ENCODE peak calls at places on chromosomes 7 and 10, in nine cellular contexts. V is fibroblast of the aortic adventitia; G is AG20443; R is tibial artery; D is progenitor cell of endocrine pancreas; A is NCI-H187; W is gastrocnemius medialis; E is activated T-helper 1 cell treated with anti-CD3 and anti-CD28 coated beads, Interleukin-2, amount 50 U/mL, for 16 hours; X is AG08395. T is an unnamed sample.

GRCh38 chr10:123939591-123939990 is 48.0 kb upstream of the CPXM2 start:
- DNase-seq in V (no peak), G (no peak), R (no peak), D (no peak), A (no peak), W (no peak), E (no peak), X (no peak), T (no peak)

GRCh38 chr10:310371-310770 is 175.1 kb downstream of the ZMYND11 start:
- DNase-seq in V (peak; percentile 9), G (no peak), R (no peak), D (no peak), A (no peak), W (no peak), E (no peak), X (no peak), T (no peak)

GRCh38 chr7:26681819-26682418 is 182.5 kb downstream of the SKAP2 start:
- DNase-seq in V (peak; percentile 39), G (peak; percentile 32), R (no peak), D (no peak), A (no peak), W (no peak), E (no peak), X (peak; percentile 34), T (peak; percentile 53)

GRCh38 chr7:36526720-36527548 is 137.3 kb downstream of the ANLN start:
- DNase-seq in V (peak; percentile 55), G (peak; percentile 55), R (no peak), D (no peak), A (no peak), W (no peak), E (no peak), X (peak; percentile 61), T (peak; percentile 64)

GRCh38 chr10:71666607-71667373 is 52.8 kb downstream of the C10orf105 start:
- DNase-seq in V (no peak), G (no peak), R (no peak), D (peak; percentile 30), A (no peak), W (no peak), E (no peak), X (no peak), T (no peak)

GRCh38 chr10:59283456-59284082 is 78.8 kb downstream of the FAM13C start:
- DNase-seq in V (no peak), G (no peak), R (no peak), D (no peak), A (peak; percentile 12), W (peak; percentile 71), E (no peak), X (no peak), T (no peak)

GRCh38 chr10:74987339-74988054 is 124.0 kb upstream of the SAMD8 start:
- DNase-seq in V (peak; percentile 76), G (peak; percentile 38), R (no peak), D (no peak), A (no peak), W (no peak), E (no peak), X (no peak), T (no peak)

GRCh38 chr7:136234040-136234439 is 256.9 kb upstream of the MTPN start:
- DNase-seq in V (no peak), G (no peak), R (no peak), D (no peak), A (no peak), W (no peak), E (no peak), X (no peak), T (peak; percentile 13)

GRCh38 chr10:79333513-79333912 is 13.8 kb upstream of the PPIF start:
- DNase-seq in V (peak; percentile 66), G (no peak), R (no peak), D (no peak), A (no peak), W (no peak), E (no peak), X (no peak), T (peak; percentile 63)

GRCh38 chr10:71868192-71868697 is 17.2 kb upstream of the PSAP start:
- DNase-seq in V (peak; percentile 68), G (peak; percentile 68), R (peak; percentile 75), D (no peak), A (no peak), W (peak; percentile 92), E (no peak), X (peak; percentile 76), T (peak; percentile 85)

GRCh38 chr7:155590215-155591023 is 44.1 kb upstream of the CNPY1 start:
- DNase-seq in V (peak; percentile 34), G (peak; percentile 33), R (no peak), D (no peak), A (peak; percentile 53), W (no peak), E (no peak), X (no peak), T (peak; percentile 6)

GRCh38 chr7:115047968-115048720 is 126.2 kb downstream of the MDFIC start:
- DNase-seq in V (peak; percentile 44), G (peak; percentile 39), R (no peak), D (no peak), A (no peak), W (no peak), E (no peak), X (peak; percentile 27), T (peak; percentile 28)

GRCh38 chr7:2018786-2019692 is 213.7 kb downstream of the MAD1L1 start:
- DNase-seq in V (peak; percentile 88), G (peak; percentile 94), R (peak; percentile 58), D (no peak), A (no peak), W (peak; percentile 12), E (no peak), X (peak; percentile 93), T (peak; percentile 86)

GRCh38 chr7:155846936-155847335 is 34.7 kb upstream of the SHH start:
- DNase-seq in V (no peak), G (no peak), R (no peak), D (no peak), A (no peak), W (no peak), E (no peak), X (no peak), T (no peak)

GRCh38 chr7:1842321-1843221 is 172.5 kb downstream of the ELFN1 start:
- DNase-seq in V (no peak), G (no peak), R (no peak), D (no peak), A (no peak), W (peak; percentile 12), E (no peak), X (peak; percentile 41), T (no peak)

GRCh38 chr7:31664890-31665289 is 22.1 kb upstream of the PPP1R17 start:
- DNase-seq in V (no peak), G (no peak), R (no peak), D (no peak), A (no peak), W (no peak), E (no peak), X (no peak), T (no peak)

GRCh38 chr7:146176790-146177189 is 60.2 kb downstream of the CNTNAP2 start:
- DNase-seq in V (no peak), G (no peak), R (no peak), D (no peak), A (no peak), W (no peak), E (no peak), X (no peak), T (no peak)

GRCh38 chr7:101953248-101953819 is 135.9 kb downstream of the CUX1 start:
- DNase-seq in V (peak; percentile 98), G (peak; percentile 41), R (no peak), D (no peak), A (no peak), W (peak; percentile 86), E (no peak), X (peak; percentile 32), T (peak; percentile 82)

GRCh38 chr10:59682986-59683937 is 26.4 kb downstream of the SLC16A9 start:
- DNase-seq in V (peak; percentile 14), G (no peak), R (no peak), D (no peak), A (no peak), W (no peak), E (no peak), X (no peak), T (no peak)

GRCh38 chr10:108632044-108632443 is 1291.3 kb downstream of the XPNPEP1 start:
- DNase-seq in V (no peak), G (no peak), R (no peak), D (no peak), A (no peak), W (no peak), E (no peak), X (no peak), T (no peak)

GRCh38 chr10:21166557-21167287 is 269.6 kb upstream of the NEBL start:
- DNase-seq in V (no peak), G (no peak), R (no peak), D (no peak), A (no peak), W (no peak), E (no peak), X (no peak), T (no peak)

GRCh38 chr7:26292768-26293560 is 1.3 kb downstream of the SNX10 start:
- DNase-seq in V (no peak), G (no peak), R (no peak), D (no peak), A (no peak), W (no peak), E (no peak), X (no peak), T (no peak)

GRCh38 chr10:86311900-86312299 is 54.7 kb downstream of the GRID1 start:
- DNase-seq in V (no peak), G (no peak), R (no peak), D (no peak), A (no peak), W (no peak), E (no peak), X (no peak), T (no peak)

GRCh38 chr10:96511044-96511945 is 2.4 kb downstream of the TLL2 start:
- DNase-seq in V (peak; percentile 10), G (peak; percentile 38), R (no peak), D (peak; percentile 34), A (no peak), W (no peak), E (no peak), X (peak; percentile 29), T (peak; percentile 26)

GRCh38 chr7:2785071-2785500 is 59.0 kb downstream of the GNA12 start:
- DNase-seq in V (peak; percentile 69), G (no peak), R (no peak), D (no peak), A (no peak), W (no peak), E (no peak), X (peak; percentile 20), T (peak; percentile 87)

GRCh38 chr7:111076205-111076604 is 14.7 kb upstream of the LRRN3 start:
- DNase-seq in V (peak; percentile 67), G (peak; percentile 44), R (no peak), D (no peak), A (no peak), W (no peak), E (no peak), X (peak; percentile 75), T (peak; percentile 86)

GRCh38 chr7:1943933-1944618 is 274.0 kb downstream of the ELFN1 start:
- DNase-seq in V (no peak), G (no peak), R (no peak), D (no peak), A (no peak), W (no peak), E (no peak), X (no peak), T (no peak)

GRCh38 chr7:138350701-138351357 is 109.2 kb upstream of the TRIM24 start:
- DNase-seq in V (no peak), G (no peak), R (no peak), D (no peak), A (no peak), W (no peak), E (no peak), X (no peak), T (no peak)

GRCh38 chr10:131825150-131825907 is 75.5 kb upstream of the PPP2R2D start:
- DNase-seq in V (no peak), G (no peak), R (no peak), D (no peak), A (no peak), W (peak; percentile 1), E (no peak), X (no peak), T (peak; percentile 1)

GRCh38 chr7:93148135-93148534 is at the start of gene SAMD9L:
- DNase-seq in V (peak; percentile 47), G (peak; percentile 33), R (no peak), D (no peak), A (no peak), W (no peak), E (no peak), X (peak; percentile 26), T (peak; percentile 24)

GRCh38 chr7:106887376-106887775 is 22.3 kb downstream of the PIK3CG start:
- DNase-seq in V (no peak), G (no peak), R (no peak), D (no peak), A (no peak), W (no peak), E (no peak), X (no peak), T (no peak)